ENCODE peak calls at places on chromosomes 13 and 19, in six cellular contexts. D is GM12878, P is WTC11, Y is H1, N is K562, I is HepG2. G is an unnamed sample.
A peak's percentile ranks its signal among the peaks of the same experiment; 100 is the strongest.

GRCh38 chr13:31998131-31998530 is 33.4 kb upstream of the FRY start:
- DNase-seq in D (no peak), P (no peak), Y (no peak), N (no peak), I (no peak), G (no peak)

GRCh38 chr13:50309872-50310594 is 294.8 kb downstream of the KCNRG start:
- DNase-seq in D (no peak), P (no peak), Y (no peak), N (peak; percentile 51), I (peak; percentile 9), G (no peak)

GRCh38 chr13:50236898-50237318 is 221.7 kb downstream of the KCNRG start:
- DNase-seq in D (peak; percentile 78), P (no peak), Y (no peak), N (no peak), I (no peak), G (no peak)

GRCh38 chr13:34334984-34335661 is 517.2 kb downstream of the RFC3 start:
- DNase-seq in D (no peak), P (no peak), Y (no peak), N (no peak), I (no peak), G (no peak)

GRCh38 chr13:98802999-98803666 is 50.7 kb upstream of the SLC15A1 start:
- DNase-seq in D (no peak), P (no peak), Y (peak; percentile 45), N (no peak), I (no peak), G (no peak)

GRCh38 chr13:25887962-25888655 is 163.7 kb downstream of the SHISA2 start:
- DNase-seq in D (no peak), P (no peak), Y (no peak), N (no peak), I (no peak), G (no peak)

GRCh38 chr13:30355405-30355741 is 48.0 kb upstream of the KATNAL1 start:
- DNase-seq in D (no peak), P (peak; percentile 54), Y (peak; percentile 60), N (peak; percentile 43), I (peak; percentile 49), G (no peak)

GRCh38 chr13:98771838-98772611 is 19.6 kb upstream of the SLC15A1 start:
- DNase-seq in D (no peak), P (no peak), Y (no peak), N (no peak), I (no peak), G (no peak)

GRCh38 chr19:40962460-40962961 is 28.6 kb upstream of the CYP2B6 start:
- DNase-seq in D (no peak), P (no peak), Y (no peak), N (no peak), I (peak; percentile 55), G (no peak)

GRCh38 chr13:29925457-29925856 is 75.0 kb upstream of the UBL3 start:
- DNase-seq in D (no peak), P (no peak), Y (no peak), N (no peak), I (peak; percentile 89), G (no peak)

GRCh38 chr13:95643009-95643408 is 1.5 kb downstream of the DZIP1 start:
- DNase-seq in D (no peak), P (no peak), Y (no peak), N (no peak), I (no peak), G (no peak)

GRCh38 chr19:19081642-19082151 is 17.9 kb downstream of the SLC25A42 start:
- DNase-seq in D (no peak), P (no peak), Y (no peak), N (no peak), I (no peak), G (no peak)

GRCh38 chr19:23070353-23070781 is 46.5 kb upstream of the ZNF730 start:
- DNase-seq in D (no peak), P (peak; percentile 61), Y (peak; percentile 60), N (peak; percentile 31), I (no peak), G (no peak)

GRCh38 chr13:83498486-83499190 is 383.6 kb downstream of the SLITRK1 start:
- DNase-seq in D (no peak), P (no peak), Y (no peak), N (no peak), I (no peak), G (no peak)

GRCh38 chr13:34657716-34658115 is 284.4 kb upstream of the NBEA start:
- DNase-seq in D (no peak), P (no peak), Y (no peak), N (no peak), I (no peak), G (no peak)

GRCh38 chr13:98207411-98207810 is 30.3 kb upstream of the RNF113B start:
- DNase-seq in D (no peak), P (no peak), Y (no peak), N (no peak), I (no peak), G (no peak)

DNA sequence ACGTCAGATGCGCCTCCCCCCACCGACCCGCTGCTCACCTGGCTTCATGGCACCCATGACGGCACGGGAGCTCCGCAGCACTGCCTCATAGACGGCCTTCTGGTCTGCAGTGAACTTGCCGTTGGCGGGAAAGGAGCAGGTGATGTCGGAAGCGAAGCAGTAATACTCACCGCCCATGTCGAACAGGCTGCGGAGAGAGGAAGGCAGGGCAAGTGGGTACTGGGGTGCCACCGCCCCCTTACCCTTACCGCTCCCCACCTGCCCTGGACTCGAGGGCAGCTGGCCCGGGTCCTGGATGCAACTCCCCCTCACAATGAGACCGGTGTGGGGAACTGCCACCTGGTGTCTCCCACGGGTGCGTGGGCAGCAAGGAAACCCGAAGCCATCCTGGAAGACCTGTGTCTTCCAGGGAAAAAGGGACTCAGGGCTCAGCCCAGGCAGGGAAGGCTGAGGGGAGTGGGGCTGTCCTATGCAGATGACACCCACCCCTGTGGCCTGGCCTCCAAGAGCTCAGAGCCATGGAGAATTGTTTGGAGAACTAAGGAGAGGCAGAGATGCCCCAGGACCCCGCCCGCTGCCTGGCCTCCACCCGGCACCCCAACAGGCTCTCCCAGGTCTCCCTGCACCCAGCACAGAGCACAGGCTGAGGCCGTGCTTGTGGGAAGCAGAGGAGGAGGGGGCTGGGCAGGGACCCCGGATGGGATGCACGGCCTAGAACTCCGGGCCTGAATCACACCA is 28.3 kb downstream of the CEBPG start:
- DNase-seq in D (no peak), P (no peak), Y (no peak), N (no peak), I (no peak), G (no peak)
- TF ChIP-seq ATF3 in D (no peak), P (no peak), Y (no peak), N (no peak), I (no peak), G (no peak)

DNA sequence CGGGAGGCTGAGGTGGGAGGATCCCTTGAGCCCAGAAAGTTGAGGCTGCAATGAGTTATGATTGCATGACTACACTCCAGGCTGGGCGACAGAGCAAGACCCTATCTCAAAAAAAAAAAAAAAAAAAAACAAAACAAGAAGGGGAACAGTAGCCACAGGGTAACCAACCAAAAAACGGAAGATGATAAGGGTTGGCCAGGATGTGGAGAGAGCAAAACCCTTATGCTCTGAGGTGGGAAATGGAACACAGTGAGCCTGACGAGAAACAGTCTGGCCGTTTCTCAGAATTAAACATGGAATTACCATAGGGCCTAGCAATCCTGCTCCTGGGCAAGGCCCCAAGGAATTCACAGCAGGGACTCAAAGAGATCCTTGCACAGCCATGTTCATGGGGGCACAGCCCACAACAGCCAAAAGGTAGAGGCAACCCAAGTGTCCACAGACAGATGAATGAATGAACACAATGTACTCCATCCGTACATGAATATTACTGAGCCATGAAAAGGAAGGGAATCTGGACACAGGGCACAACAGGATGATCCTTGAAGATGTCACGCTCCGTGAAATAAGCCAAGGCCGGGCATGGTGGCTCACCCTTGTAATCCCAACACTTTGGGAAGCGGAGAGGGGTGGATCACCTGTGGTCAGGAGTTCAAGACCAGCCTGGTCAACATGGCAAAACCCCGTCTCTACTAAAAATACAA is 11.3 kb downstream of the NMRK2 start:
- DNase-seq in D (no peak), P (no peak), Y (no peak), N (no peak), I (no peak), G (no peak)
- TF ChIP-seq ATF3 in D (no peak), P (no peak), Y (no peak), N (no peak), I (no peak), G (no peak)

DNA sequence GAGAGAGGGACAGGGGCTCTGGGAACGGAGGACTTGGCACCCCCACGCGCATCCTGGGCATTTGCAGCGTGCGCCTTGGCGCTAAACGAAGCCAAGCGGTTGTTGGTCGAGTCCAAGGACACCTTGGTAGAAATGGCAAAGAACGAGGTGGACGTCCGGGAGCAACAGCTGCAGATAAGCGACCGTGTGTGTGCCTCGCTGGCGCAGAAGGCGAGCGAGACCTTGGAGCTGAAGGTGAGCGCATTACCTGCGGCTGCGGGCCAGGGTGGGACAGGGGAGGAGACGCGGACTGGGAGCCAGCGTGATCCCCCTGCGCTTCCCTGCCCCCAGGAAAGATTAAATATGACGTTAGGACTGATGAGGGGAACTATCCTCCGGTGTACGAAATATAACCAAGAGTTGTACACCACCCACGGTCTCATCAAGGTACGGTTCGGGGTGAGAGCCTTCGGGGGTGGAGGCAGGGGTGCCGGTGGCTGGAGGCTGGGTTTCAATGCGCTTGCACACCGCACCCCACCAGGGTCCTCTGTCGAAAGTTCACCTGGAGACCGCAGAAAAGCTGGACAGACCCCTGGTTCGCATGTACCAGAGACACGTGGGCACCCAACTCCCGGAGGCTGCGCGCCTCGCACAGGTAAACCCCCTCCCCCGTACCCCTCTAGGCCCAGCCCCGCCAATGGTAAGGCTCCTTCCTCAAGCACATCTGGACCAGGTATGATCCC is 27.8 kb upstream of the CASP14 start:
- DNase-seq in D (no peak), P (no peak), Y (no peak), N (no peak), I (no peak), G (no peak)
- TF ChIP-seq ATF3 in D (no peak), P (no peak), Y (no peak), N (no peak), I (no peak), G (no peak)

DNA sequence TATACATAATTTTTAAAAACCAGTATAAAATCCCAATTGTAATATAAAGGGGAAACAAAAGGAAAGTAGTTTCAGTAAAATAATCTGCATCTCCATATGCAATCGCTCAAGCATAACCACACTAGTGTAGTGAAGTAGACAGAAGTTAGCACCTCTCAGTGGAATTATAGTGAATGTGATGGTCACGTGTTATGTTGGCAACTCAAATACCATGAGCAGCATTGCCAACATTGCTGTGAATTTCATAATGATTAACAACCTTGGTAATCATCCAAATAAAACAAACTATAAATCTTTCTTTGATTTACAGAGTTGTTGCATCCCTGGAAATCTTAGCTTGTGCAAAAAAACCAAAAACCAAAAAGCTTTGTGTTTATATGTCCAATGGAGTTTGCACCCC is 77.3 kb upstream of the SIAH3 start:
- DNase-seq in D (no peak), P (no peak), Y (no peak), N (no peak), I (no peak), G (no peak)
- TF ChIP-seq ATF3 in D (no peak), P (no peak), Y (no peak), N (no peak), I (no peak), G (no peak)

G was measured in HCT116.